ENCODE peak calls at places on chromosome 20, in four cellular contexts. U, Q, L and X are unnamed samples.
A peak's percentile ranks its signal among the peaks of the same experiment; 100 is the strongest.

GRCh38 chr20:34069341-34070078 is 42.5 kb downstream of the EIF2S2 start:
- DNase-seq in U (peak; percentile 72), Q (peak; percentile 78), L (peak; percentile 88), X (peak; percentile 46)

GRCh38 chr20:64236137-64237088 is 19.1 kb upstream of the PCMTD2 start:
- DNase-seq in U (no peak), Q (no peak), L (no peak), X (no peak)

GRCh38 chr20:33727806-33728205 is 4.0 kb upstream of the ZNF341 start:
- DNase-seq in U (no peak), Q (no peak), L (no peak), X (no peak)

GRCh38 chr20:1842281-1842680 is 52.9 kb upstream of the SIRPA start:
- DNase-seq in U (no peak), Q (no peak), L (no peak), X (no peak)

GRCh38 chr20:35510946-35511735 is 18.3 kb downstream of the C20orf173 start:
- DNase-seq in U (no peak), Q (no peak), L (no peak), X (no peak)

GRCh38 chr20:46296526-46297250 is 11.6 kb downstream of the CDH22 start:
- DNase-seq in U (no peak), Q (no peak), L (no peak), X (no peak)

GRCh38 chr20:35145141-35145564 is 2.0 kb downstream of the EDEM2 start:
- DNase-seq in U (peak; percentile 53), Q (no peak), L (peak; percentile 62), X (no peak)

GRCh38 chr20:1776608-1777475 is 118.4 kb upstream of the SIRPA start:
- DNase-seq in U (peak; percentile 80), Q (peak; percentile 89), L (peak; percentile 90), X (no peak)

GRCh38 chr20:63568170-63568981 is 5.7 kb downstream of the HELZ2 start:
- DNase-seq in U (no peak), Q (no peak), L (no peak), X (no peak)

GRCh38 chr20:17558154-17558940 is 11.5 kb upstream of the DSTN start:
- DNase-seq in U (peak; percentile 88), Q (peak; percentile 70), L (peak; percentile 94), X (peak; percentile 51)

GRCh38 chr20:62892348-62893304 is 31.0 kb upstream of the TCFL5 start:
- DNase-seq in U (no peak), Q (no peak), L (no peak), X (no peak)

GRCh38 chr20:13102689-13103088 is 93.9 kb downstream of the SPTLC3 start:
- DNase-seq in U (no peak), Q (no peak), L (no peak), X (no peak)

GRCh38 chr20:31661625-31662371 is 24.1 kb downstream of the COX4I2 start:
- DNase-seq in U (peak; percentile 62), Q (peak; percentile 75), L (peak; percentile 86), X (no peak)
- H3K27ac ChIP-seq in U (peak overlapping the region; percentile 24), Q (peak overlapping the region; percentile 67), L (peak overlapping the region; percentile 59), X (peak overlapping the region; percentile 56)

GRCh38 chr20:53003420-53003819 is 31.3 kb downstream of the TSHZ2 start:
- DNase-seq in U (no peak), Q (no peak), L (peak; percentile 64), X (no peak)
- H3K27ac ChIP-seq in U (no peak overlapping the region), Q (no peak overlapping the region), L (peak overlapping the region; percentile 31), X (no peak overlapping the region)

GRCh38 chr20:5531318-5532081 is 214.7 kb upstream of the PROKR2 start:
- DNase-seq in U (peak; percentile 62), Q (peak; percentile 23), L (peak; percentile 84), X (peak; percentile 48)

GRCh38 chr20:5524886-5525285 is 208.1 kb upstream of the PROKR2 start:
- DNase-seq in U (no peak), Q (no peak), L (no peak), X (no peak)

GRCh38 chr20:5528719-5529256 is 212.0 kb upstream of the PROKR2 start:
- DNase-seq in U (peak; percentile 74), Q (peak; percentile 65), L (peak; percentile 84), X (peak; percentile 51)

GRCh38 chr20:5526516-5526915 is 209.8 kb upstream of the PROKR2 start:
- DNase-seq in U (no peak), Q (no peak), L (no peak), X (no peak)

GRCh38 chr20:5529331-5530142 is 212.8 kb upstream of the PROKR2 start:
- DNase-seq in U (peak; percentile 71), Q (peak; percentile 84), L (peak; percentile 92), X (no peak)
- H3K27ac ChIP-seq in U (no peak overlapping the region), Q (no peak overlapping the region), L (no peak overlapping the region), X (no peak overlapping the region)

GRCh38 chr20:61779176-61779965 is 286.3 kb downstream of the TAF4 start:
- DNase-seq in U (no peak), Q (no peak), L (no peak), X (no peak)
- H3K27ac ChIP-seq in U (no peak overlapping the region), Q (no peak overlapping the region), L (no peak overlapping the region), X (no peak overlapping the region)

GRCh38 chr20:10557685-10558084 is 116.1 kb downstream of the JAG1 start:
- DNase-seq in U (peak; percentile 90), Q (no peak), L (no peak), X (peak; percentile 70)

GRCh38 chr20:10559266-10559665 is 114.5 kb downstream of the JAG1 start:
- DNase-seq in U (no peak), Q (no peak), L (no peak), X (no peak)

GRCh38 chr20:10560681-10561080 is 113.1 kb downstream of the JAG1 start:
- DNase-seq in U (no peak), Q (no peak), L (no peak), X (no peak)

GRCh38 chr20:10556519-10557083 is 117.2 kb downstream of the JAG1 start:
- DNase-seq in U (no peak), Q (no peak), L (no peak), X (no peak)

GRCh38 chr20:10558635-10559187 is 115.1 kb downstream of the JAG1 start:
- DNase-seq in U (peak; percentile 97), Q (no peak), L (peak; percentile 71), X (peak; percentile 80)
- H3K27ac ChIP-seq in U (peak overlapping the region; percentile 75), Q (peak overlapping the region; percentile 78), L (peak overlapping the region; percentile 42), X (peak overlapping the region; percentile 39)

DNA sequence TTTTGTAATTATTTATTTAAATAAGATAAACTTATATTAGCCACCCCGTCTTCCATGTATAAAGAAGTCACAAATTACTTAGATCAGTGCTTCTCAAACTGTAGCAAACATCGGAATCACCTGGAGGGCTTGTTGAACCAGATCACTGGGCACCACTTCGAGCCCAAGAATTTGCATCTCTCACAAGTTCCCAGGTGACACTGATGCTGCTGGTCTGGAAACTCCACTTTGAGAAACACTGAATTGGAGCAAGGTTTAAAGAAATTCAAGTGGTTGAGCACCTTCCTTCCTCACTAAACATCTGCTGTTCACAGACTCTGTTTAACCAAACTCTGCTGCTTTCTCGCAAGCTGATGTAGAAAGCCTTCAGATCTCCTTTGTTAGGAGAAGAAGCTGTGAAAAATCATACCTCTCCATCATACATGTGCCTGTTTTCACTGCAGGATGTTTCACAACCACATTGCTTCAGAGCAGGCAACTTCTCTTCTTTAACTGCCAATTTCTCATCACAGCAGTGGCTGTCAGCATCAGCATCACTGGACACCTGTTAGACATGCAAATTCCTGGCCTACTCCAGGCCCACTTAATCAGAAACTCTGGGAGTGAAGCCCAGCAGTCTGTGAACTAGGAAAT is 87.5 kb upstream of the TOP1 start:
- DNase-seq in U (no peak), Q (no peak), L (no peak), X (no peak)
- H3K27ac ChIP-seq in U (no peak overlapping the region), Q (no peak overlapping the region), L (no peak overlapping the region), X (no peak overlapping the region)

DNA sequence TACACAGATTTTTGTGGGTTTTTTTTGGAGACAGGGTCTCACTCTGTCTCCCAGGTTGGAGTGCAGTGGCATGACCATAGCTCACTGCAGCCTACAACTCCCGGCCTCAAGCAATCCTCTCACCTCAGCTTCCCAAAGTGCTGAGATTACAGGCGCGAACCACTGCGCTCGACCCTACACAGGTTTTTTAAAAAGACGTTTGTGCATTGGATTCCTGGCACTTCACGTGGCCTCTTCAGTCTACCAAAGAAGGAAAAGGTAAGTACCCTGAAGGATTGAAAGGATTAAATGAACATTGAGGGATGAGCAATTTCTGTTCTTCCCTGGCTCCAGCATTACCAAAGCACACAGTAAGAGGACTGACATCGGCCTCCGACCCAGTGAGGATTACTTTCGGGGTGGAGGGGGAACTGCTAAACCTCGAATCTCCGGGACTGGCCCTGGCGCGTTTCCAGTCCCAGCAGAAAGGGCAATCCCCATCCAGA is 556 bp upstream of the YWHAB start:
- DNase-seq in U (no peak), Q (no peak), L (no peak), X (no peak)
- H3K27ac ChIP-seq in U (peak overlapping the region; percentile 8), Q (peak overlapping the region; percentile 94), L (peak overlapping the region; percentile 85), X (peak overlapping the region; percentile 89)

GRCh38 chr20:59586613-59587012 is 17.7 kb upstream of the PHACTR3 start:
- DNase-seq in U (no peak), Q (no peak), L (no peak), X (no peak)
- H3K27ac ChIP-seq in U (no peak overlapping the region), Q (no peak overlapping the region), L (no peak overlapping the region), X (no peak overlapping the region)

GRCh38 chr20:18972251-18972876 is 158.8 kb downstream of the SCP2D1 start:
- DNase-seq in U (no peak), Q (no peak), L (no peak), X (no peak)

GRCh38 chr20:18974660-18975059 is 161.1 kb downstream of the SCP2D1 start:
- DNase-seq in U (no peak), Q (no peak), L (no peak), X (no peak)

GRCh38 chr20:18973499-18974173 is 160.1 kb downstream of the SCP2D1 start:
- DNase-seq in U (peak; percentile 21), Q (peak; percentile 87), L (peak; percentile 9), X (no peak)

GRCh38 chr20:18971121-18971520 is 157.5 kb downstream of the SCP2D1 start:
- DNase-seq in U (peak; percentile 18), Q (no peak), L (no peak), X (no peak)

GRCh38 chr20:18971574-18971973 is 158.0 kb downstream of the SCP2D1 start:
- DNase-seq in U (peak; percentile 62), Q (no peak), L (no peak), X (peak; percentile 18)
- H3K27ac ChIP-seq in U (peak overlapping the region; percentile 52), Q (no peak overlapping the region), L (no peak overlapping the region), X (peak overlapping the region; percentile 89)